ENCODE peak calls at places on chromosomes 16 and 17, in nine cellular contexts. One of them, this sample, is unnamed.

GRCh38 chr16:8634991-8635736 is 13.7 kb downstream of the METTL22 start:
- DNase-seq in H9: peak
- DNase-seq in neural progenitor cell: peak
- DNase-seq in GM12878: no peak
- DNase-seq in IMR-90: peak
- DNase-seq in mesenchymal stem cell: peak
- DNase-seq in astrocyte: peak
- DNase-seq in colonic mucosa: no peak
- DNase-seq in Karpas-422: peak
- DNase-seq in this sample: peak

GRCh38 chr16:28820016-28820415 is 2.8 kb upstream of the ATXN2L start:
- DNase-seq in neural progenitor cell: no peak
- DNase-seq in H9: no peak
- DNase-seq in Karpas-422: no peak
- DNase-seq in astrocyte: no peak
- DNase-seq in IMR-90: no peak
- DNase-seq in mesenchymal stem cell: no peak
- DNase-seq in GM12878: no peak
- DNase-seq in colonic mucosa: peak
- DNase-seq in this sample: no peak

GRCh38 chr16:85984947-85985451 is 86.0 kb downstream of the IRF8 start:
- DNase-seq in neural progenitor cell: no peak
- DNase-seq in GM12878: no peak
- DNase-seq in mesenchymal stem cell: no peak
- DNase-seq in IMR-90: no peak
- DNase-seq in colonic mucosa: peak
- DNase-seq in H9: no peak
- DNase-seq in astrocyte: no peak
- DNase-seq in Karpas-422: no peak
- DNase-seq in this sample: peak

GRCh38 chr17:77609553-77610517 is 348.7 kb upstream of the TNRC6C start:
- DNase-seq in colonic mucosa: peak
- DNase-seq in astrocyte: no peak
- DNase-seq in GM12878: peak
- DNase-seq in neural progenitor cell: no peak
- DNase-seq in mesenchymal stem cell: no peak
- DNase-seq in IMR-90: no peak
- DNase-seq in Karpas-422: peak
- DNase-seq in H9: peak
- DNase-seq in this sample: no peak

GRCh38 chr17:38338535-38338934 is 5.2 kb downstream of the GPR179 start:
- DNase-seq in neural progenitor cell: no peak
- DNase-seq in Karpas-422: no peak
- DNase-seq in GM12878: no peak
- DNase-seq in IMR-90: no peak
- DNase-seq in astrocyte: no peak
- DNase-seq in mesenchymal stem cell: no peak
- DNase-seq in colonic mucosa: no peak
- DNase-seq in H9: no peak
- DNase-seq in this sample: no peak

GRCh38 chr17:30093463-30094147 is 23.0 kb upstream of the NSRP1 start:
- DNase-seq in IMR-90: peak
- DNase-seq in neural progenitor cell: peak
- DNase-seq in colonic mucosa: peak
- DNase-seq in H9: peak
- DNase-seq in mesenchymal stem cell: peak
- DNase-seq in Karpas-422: peak
- DNase-seq in GM12878: peak
- DNase-seq in astrocyte: no peak
- DNase-seq in this sample: peak

GRCh38 chr17:57357830-57358426 is 101.6 kb downstream of the MSI2 start:
- DNase-seq in Karpas-422: peak
- DNase-seq in GM12878: peak
- DNase-seq in astrocyte: no peak
- DNase-seq in mesenchymal stem cell: no peak
- DNase-seq in H9: no peak
- DNase-seq in IMR-90: no peak
- DNase-seq in colonic mucosa: no peak
- DNase-seq in neural progenitor cell: no peak
- DNase-seq in this sample: no peak

GRCh38 chr17:51240275-51240674 is 19.6 kb downstream of the MBTD1 start:
- DNase-seq in mesenchymal stem cell: no peak
- DNase-seq in IMR-90: no peak
- DNase-seq in neural progenitor cell: no peak
- DNase-seq in astrocyte: no peak
- DNase-seq in GM12878: no peak
- DNase-seq in Karpas-422: no peak
- DNase-seq in colonic mucosa: no peak
- DNase-seq in H9: no peak
- DNase-seq in this sample: no peak

GRCh38 chr17:57288034-57288752 is 31.9 kb downstream of the MSI2 start:
- DNase-seq in astrocyte: no peak
- DNase-seq in GM12878: no peak
- DNase-seq in mesenchymal stem cell: peak
- DNase-seq in Karpas-422: no peak
- DNase-seq in H9: no peak
- DNase-seq in colonic mucosa: no peak
- DNase-seq in IMR-90: peak
- DNase-seq in neural progenitor cell: no peak
- DNase-seq in this sample: no peak

GRCh38 chr17:33202011-33202410 is 91.1 kb downstream of the ASIC2 start:
- DNase-seq in H9: peak
- DNase-seq in astrocyte: no peak
- DNase-seq in Karpas-422: peak
- DNase-seq in neural progenitor cell: peak
- DNase-seq in mesenchymal stem cell: no peak
- DNase-seq in colonic mucosa: no peak
- DNase-seq in GM12878: no peak
- DNase-seq in IMR-90: no peak
- DNase-seq in this sample: peak

GRCh38 chr17:75588546-75589016 is 981 bp downstream of the MYO15B start:
- DNase-seq in astrocyte: no peak
- DNase-seq in GM12878: no peak
- DNase-seq in H9: no peak
- DNase-seq in IMR-90: no peak
- DNase-seq in mesenchymal stem cell: no peak
- DNase-seq in colonic mucosa: no peak
- DNase-seq in neural progenitor cell: no peak
- DNase-seq in Karpas-422: no peak
- DNase-seq in this sample: no peak

GRCh38 chr16:66365588-66365987 is 903 bp upstream of the CDH5 start:
- DNase-seq in Karpas-422: no peak
- DNase-seq in neural progenitor cell: no peak
- DNase-seq in astrocyte: peak
- DNase-seq in IMR-90: peak
- DNase-seq in GM12878: no peak
- DNase-seq in colonic mucosa: peak
- DNase-seq in H9: no peak
- DNase-seq in mesenchymal stem cell: no peak
- DNase-seq in this sample: peak

GRCh38 chr17:81018044-81018802 is 16.7 kb upstream of the BAIAP2 start:
- DNase-seq in IMR-90: peak
- DNase-seq in astrocyte: peak
- DNase-seq in GM12878: peak
- DNase-seq in neural progenitor cell: peak
- DNase-seq in colonic mucosa: peak
- DNase-seq in mesenchymal stem cell: peak
- DNase-seq in Karpas-422: no peak
- DNase-seq in H9: no peak
- DNase-seq in this sample: no peak

GRCh38 chr17:1634841-1635650 is 6.4 kb upstream of the SLC43A2 start:
- DNase-seq in mesenchymal stem cell: no peak
- DNase-seq in colonic mucosa: no peak
- DNase-seq in Karpas-422: no peak
- DNase-seq in astrocyte: no peak
- DNase-seq in H9: no peak
- DNase-seq in IMR-90: no peak
- DNase-seq in neural progenitor cell: no peak
- DNase-seq in GM12878: no peak
- DNase-seq in this sample: no peak

GRCh38 chr16:30934827-30935557 is 11.6 kb downstream of the FBXL19 start:
- DNase-seq in astrocyte: no peak
- DNase-seq in GM12878: no peak
- DNase-seq in neural progenitor cell: peak
- DNase-seq in IMR-90: peak
- DNase-seq in Karpas-422: peak
- DNase-seq in mesenchymal stem cell: peak
- DNase-seq in colonic mucosa: peak
- DNase-seq in H9: peak
- DNase-seq in this sample: peak

GRCh38 chr16:4376126-4376819 is 4.6 kb downstream of the VASN start:
- DNase-seq in GM12878: no peak
- DNase-seq in H9: no peak
- DNase-seq in Karpas-422: no peak
- DNase-seq in IMR-90: peak
- DNase-seq in neural progenitor cell: peak
- DNase-seq in colonic mucosa: peak
- DNase-seq in mesenchymal stem cell: no peak
- DNase-seq in astrocyte: peak
- DNase-seq in this sample: no peak

GRCh38 chr16:4377573-4378146 is 6.0 kb downstream of the VASN start:
- DNase-seq in Karpas-422: no peak
- DNase-seq in GM12878: no peak
- DNase-seq in H9: no peak
- DNase-seq in astrocyte: no peak
- DNase-seq in neural progenitor cell: peak
- DNase-seq in mesenchymal stem cell: no peak
- DNase-seq in IMR-90: no peak
- DNase-seq in colonic mucosa: no peak
- DNase-seq in this sample: peak

GRCh38 chr16:4376820-4377572 is 5.3 kb downstream of the VASN start:
- DNase-seq in neural progenitor cell: no peak
- DNase-seq in Karpas-422: no peak
- DNase-seq in H9: no peak
- DNase-seq in astrocyte: no peak
- DNase-seq in mesenchymal stem cell: no peak
- DNase-seq in colonic mucosa: no peak
- DNase-seq in GM12878: no peak
- DNase-seq in IMR-90: no peak
- DNase-seq in this sample: peak

GRCh38 chr16:4373909-4374742 is 2.5 kb downstream of the VASN start:
- DNase-seq in H9: peak
- DNase-seq in mesenchymal stem cell: peak
- DNase-seq in GM12878: no peak
- DNase-seq in astrocyte: peak
- DNase-seq in IMR-90: peak
- DNase-seq in Karpas-422: no peak
- DNase-seq in neural progenitor cell: peak
- DNase-seq in colonic mucosa: peak
- DNase-seq in this sample: peak

DNA sequence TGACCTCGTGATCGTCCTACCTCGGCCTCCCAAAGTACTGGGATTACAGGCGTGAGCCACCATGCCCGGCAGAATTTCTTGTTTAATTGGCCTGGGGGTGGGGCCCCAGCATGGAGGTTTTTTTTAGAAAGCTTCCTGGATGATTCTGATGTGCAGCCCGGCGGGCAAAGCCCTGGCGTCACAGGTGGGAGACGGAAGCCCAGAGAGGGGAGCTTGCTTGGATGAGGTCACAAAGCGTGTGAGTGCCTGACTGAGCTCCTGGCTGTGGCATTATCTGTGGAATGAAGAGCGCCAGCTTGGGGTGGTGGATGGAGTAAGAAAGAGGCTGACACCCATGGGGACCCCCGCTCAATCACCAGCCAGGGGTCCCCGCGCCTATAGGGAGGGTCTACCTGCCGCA is 4.1 kb downstream of the VASN start:
- DNase-seq in GM12878: no peak
- DNase-seq in Karpas-422: no peak
- DNase-seq in IMR-90: no peak
- DNase-seq in neural progenitor cell: peak
- DNase-seq in mesenchymal stem cell: no peak
- DNase-seq in colonic mucosa: no peak
- DNase-seq in H9: no peak
- DNase-seq in astrocyte: no peak
- DNase-seq in this sample: peak
- H3K9ac ChIP-seq in GM12878: no peak
- H3K9ac ChIP-seq in Karpas-422: no peak
- H3K9ac ChIP-seq in IMR-90: peak
- H3K9ac ChIP-seq in neural progenitor cell: no peak
- H3K9ac ChIP-seq in mesenchymal stem cell: peak
- H3K9ac ChIP-seq in colonic mucosa: no peak
- H3K9ac ChIP-seq in H9: no peak
- H3K9ac ChIP-seq in astrocyte: peak
- H3K9ac ChIP-seq in this sample: no peak

GRCh38 chr16:81609323-81609892 is 164.8 kb downstream of the CMIP start:
- DNase-seq in astrocyte: no peak
- DNase-seq in H9: no peak
- DNase-seq in colonic mucosa: no peak
- DNase-seq in neural progenitor cell: no peak
- DNase-seq in IMR-90: no peak
- DNase-seq in mesenchymal stem cell: no peak
- DNase-seq in Karpas-422: no peak
- DNase-seq in GM12878: no peak
- DNase-seq in this sample: no peak
- H3K9ac ChIP-seq in astrocyte: peak
- H3K9ac ChIP-seq in H9: no peak
- H3K9ac ChIP-seq in colonic mucosa: no peak
- H3K9ac ChIP-seq in neural progenitor cell: no peak
- H3K9ac ChIP-seq in IMR-90: no peak
- H3K9ac ChIP-seq in mesenchymal stem cell: peak
- H3K9ac ChIP-seq in Karpas-422: no peak
- H3K9ac ChIP-seq in GM12878: no peak
- H3K9ac ChIP-seq in this sample: no peak

DNA sequence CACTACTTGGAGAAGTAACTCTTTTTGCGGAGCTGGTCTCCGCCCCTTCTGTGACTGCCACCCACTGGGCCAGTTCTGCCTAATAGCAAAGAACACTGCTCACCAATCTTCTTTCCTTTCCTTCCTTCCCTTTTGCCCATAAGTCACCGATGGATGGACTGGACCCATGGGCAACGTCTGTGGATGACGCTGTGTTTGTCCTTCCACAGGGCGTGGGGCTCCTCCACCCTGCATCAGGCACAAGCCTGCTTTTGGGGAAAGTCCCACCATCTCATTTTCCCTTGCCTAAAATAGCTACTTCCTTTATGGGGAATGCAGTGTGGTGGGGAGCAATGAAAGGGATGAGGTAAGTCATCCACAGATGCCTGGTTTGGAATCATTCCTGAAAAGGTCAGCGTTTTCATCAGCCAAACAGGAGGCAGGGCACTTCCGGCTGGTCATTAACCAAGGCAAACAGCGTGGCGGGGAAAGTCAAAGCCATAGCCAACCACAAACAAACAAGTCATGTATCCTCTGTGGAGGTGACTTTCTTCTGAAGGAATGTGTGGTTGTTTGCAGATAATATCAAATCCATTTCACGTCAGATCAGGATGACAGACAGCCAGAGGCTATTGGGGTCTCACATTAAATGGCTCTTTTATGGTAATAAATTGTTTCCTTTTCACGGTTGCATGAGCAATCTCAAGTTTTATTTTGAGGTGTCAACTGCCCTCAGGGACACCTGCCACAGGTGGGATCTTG is 30.7 kb upstream of the MED9 start:
- DNase-seq in mesenchymal stem cell: peak
- DNase-seq in GM12878: no peak
- DNase-seq in astrocyte: peak
- DNase-seq in neural progenitor cell: no peak
- DNase-seq in H9: no peak
- DNase-seq in colonic mucosa: peak
- DNase-seq in Karpas-422: peak
- DNase-seq in IMR-90: peak
- DNase-seq in this sample: peak
- H3K9ac ChIP-seq in mesenchymal stem cell: peak
- H3K9ac ChIP-seq in GM12878: no peak
- H3K9ac ChIP-seq in astrocyte: peak
- H3K9ac ChIP-seq in neural progenitor cell: no peak
- H3K9ac ChIP-seq in H9: no peak
- H3K9ac ChIP-seq in colonic mucosa: no peak
- H3K9ac ChIP-seq in Karpas-422: no peak
- H3K9ac ChIP-seq in IMR-90: no peak
- H3K9ac ChIP-seq in this sample: no peak

GRCh38 chr16:58500329-58501241 is 642 bp downstream of the NDRG4 start:
- DNase-seq in mesenchymal stem cell: peak
- DNase-seq in GM12878: no peak
- DNase-seq in IMR-90: no peak
- DNase-seq in astrocyte: no peak
- DNase-seq in neural progenitor cell: peak
- DNase-seq in colonic mucosa: no peak
- DNase-seq in Karpas-422: no peak
- DNase-seq in H9: peak
- DNase-seq in this sample: peak
- H3K9ac ChIP-seq in mesenchymal stem cell: peak
- H3K9ac ChIP-seq in GM12878: no peak
- H3K9ac ChIP-seq in IMR-90: peak
- H3K9ac ChIP-seq in astrocyte: peak
- H3K9ac ChIP-seq in neural progenitor cell: no peak
- H3K9ac ChIP-seq in colonic mucosa: no peak
- H3K9ac ChIP-seq in Karpas-422: peak
- H3K9ac ChIP-seq in H9: no peak
- H3K9ac ChIP-seq in this sample: no peak